ENCODE peak calls at places on chromosomes 12 and 14, in five cellular contexts. C is GM12878, R is SK-N-SH, X is HepG2, L is K562. W is an unnamed sample.

GRCh38 chr12:103301642-103302620 is 193.8 kb downstream of the C12orf42 start:
- DNase-seq in C (no peak), R (peak), X (no peak), L (no peak), W (no peak)

GRCh38 chr12:66066071-66066928 is 64.2 kb downstream of the LLPH start:
- DNase-seq in C (peak), R (no peak), X (peak), L (no peak), W (no peak)

GRCh38 chr12:55929306-55929791 is 1.6 kb upstream of the DGKA start:
- DNase-seq in C (peak), R (no peak), X (no peak), L (no peak), W (peak)

GRCh38 chr14:101127239-101127638 is 223.7 kb upstream of the RTL1 start:
- DNase-seq in C (no peak), R (peak), X (no peak), L (no peak), W (no peak)

GRCh38 chr14:97523936-97524335 is 726.8 kb downstream of the VRK1 start:
- DNase-seq in C (no peak), R (no peak), X (no peak), L (no peak), W (no peak)

GRCh38 chr14:104880584-104881210 is 15.6 kb downstream of the CEP170B start:
- DNase-seq in C (no peak), R (no peak), X (no peak), L (no peak), W (no peak)

GRCh38 chr12:47408171-47408871 is 297.5 kb downstream of the RPAP3 start:
- DNase-seq in C (peak), R (no peak), X (peak), L (no peak), W (no peak)

GRCh38 chr14:87866116-87866515 is 126.9 kb downstream of the GALC start:
- DNase-seq in C (no peak), R (no peak), X (no peak), L (no peak), W (no peak)

GRCh38 chr12:19846561-19846960 is 407.3 kb downstream of the AEBP2 start:
- DNase-seq in C (no peak), R (no peak), X (no peak), L (no peak), W (no peak)

GRCh38 chr12:83573676-83574075 is 887.0 kb downstream of the TMTC2 start:
- DNase-seq in C (no peak), R (no peak), X (no peak), L (no peak), W (no peak)

GRCh38 chr14:95156153-95156764 is 1.1 kb downstream of the DICER1 start:
- DNase-seq in C (no peak), R (no peak), X (no peak), L (no peak), W (no peak)

GRCh38 chr12:16027012-16027411 is 115.9 kb downstream of the DERA start:
- DNase-seq in C (no peak), R (no peak), X (no peak), L (no peak), W (no peak)

GRCh38 chr12:30286345-30286926 is 409.2 kb downstream of the IPO8 start:
- DNase-seq in C (no peak), R (peak), X (peak), L (no peak), W (no peak)

GRCh38 chr12:2098852-2099251 is 46.1 kb downstream of the CACNA1C start:
- DNase-seq in C (no peak), R (no peak), X (no peak), L (no peak), W (no peak)

GRCh38 chr12:79451365-79451764 is 239.4 kb downstream of the PAWR start:
- DNase-seq in C (no peak), R (no peak), X (no peak), L (no peak), W (no peak)

GRCh38 chr12:125645724-125646123 is 580.5 kb downstream of the AACS start:
- DNase-seq in C (no peak), R (no peak), X (no peak), L (no peak), W (no peak)

GRCh38 chr12:1056390-1056789 is 65.4 kb downstream of the ERC1 start:
- DNase-seq in C (no peak), R (no peak), X (no peak), L (no peak), W (no peak)

GRCh38 chr12:96054262-96054645 is 18.9 kb upstream of the LTA4H start:
- DNase-seq in C (no peak), R (no peak), X (no peak), L (no peak), W (no peak)

GRCh38 chr14:32722631-32723183 is 216.0 kb upstream of the NPAS3 start:
- DNase-seq in C (no peak), R (no peak), X (no peak), L (no peak), W (no peak)

GRCh38 chr12:115988193-115988592 is 289.3 kb downstream of the MED13L start:
- DNase-seq in C (no peak), R (no peak), X (no peak), L (no peak), W (no peak)

GRCh38 chr14:61147898-61148549 is 133.1 kb downstream of the TMEM30B start:
- DNase-seq in C (no peak), R (no peak), X (peak), L (no peak), W (no peak)

GRCh38 chr14:52111583-52111982 is 42.7 kb upstream of the NID2 start:
- DNase-seq in C (no peak), R (no peak), X (no peak), L (no peak), W (no peak)

GRCh38 chr14:39184628-39185255 is 9.7 kb downstream of the PNN start:
- DNase-seq in C (no peak), R (no peak), X (no peak), L (no peak), W (no peak)

GRCh38 chr12:113068312-113068935 is 11.9 kb downstream of the DTX1 start:
- DNase-seq in C (no peak), R (no peak), X (no peak), L (no peak), W (no peak)

GRCh38 chr12:52020539-52021336 is 14.0 kb downstream of the TAMALIN start:
- DNase-seq in C (no peak), R (peak), X (peak), L (peak), W (no peak)

GRCh38 chr12:66859751-66860440 is 181.0 kb upstream of the GRIP1 start:
- DNase-seq in C (no peak), R (no peak), X (no peak), L (no peak), W (no peak)

GRCh38 chr14:60563113-60563512 is 54.2 kb downstream of the SIX6 start:
- DNase-seq in C (no peak), R (no peak), X (no peak), L (no peak), W (no peak)

GRCh38 chr12:124862768-124863408 is 776 bp downstream of the SCARB1 start:
- DNase-seq in C (no peak), R (peak), X (no peak), L (no peak), W (no peak)

GRCh38 chr14:105876158-105876557 is 349.8 kb downstream of the TMEM121 start:
- DNase-seq in C (no peak), R (no peak), X (no peak), L (no peak), W (no peak)

GRCh38 chr12:47094804-47095203 is 15.0 kb upstream of the AMIGO2 start:
- DNase-seq in C (no peak), R (no peak), X (no peak), L (no peak), W (no peak)

GRCh38 chr14:65016461-65016860 is 29.8 kb downstream of the FNTB start:
- DNase-seq in C (no peak), R (no peak), X (no peak), L (no peak), W (no peak)

GRCh38 chr12:46886541-46887041 is 60.8 kb upstream of the SLC38A4 start:
- DNase-seq in C (no peak), R (no peak), X (peak), L (no peak), W (no peak)

GRCh38 chr12:19064713-19065112 is 64.8 kb upstream of the PLEKHA5 start:
- DNase-seq in C (no peak), R (no peak), X (no peak), L (no peak), W (no peak)

DNA sequence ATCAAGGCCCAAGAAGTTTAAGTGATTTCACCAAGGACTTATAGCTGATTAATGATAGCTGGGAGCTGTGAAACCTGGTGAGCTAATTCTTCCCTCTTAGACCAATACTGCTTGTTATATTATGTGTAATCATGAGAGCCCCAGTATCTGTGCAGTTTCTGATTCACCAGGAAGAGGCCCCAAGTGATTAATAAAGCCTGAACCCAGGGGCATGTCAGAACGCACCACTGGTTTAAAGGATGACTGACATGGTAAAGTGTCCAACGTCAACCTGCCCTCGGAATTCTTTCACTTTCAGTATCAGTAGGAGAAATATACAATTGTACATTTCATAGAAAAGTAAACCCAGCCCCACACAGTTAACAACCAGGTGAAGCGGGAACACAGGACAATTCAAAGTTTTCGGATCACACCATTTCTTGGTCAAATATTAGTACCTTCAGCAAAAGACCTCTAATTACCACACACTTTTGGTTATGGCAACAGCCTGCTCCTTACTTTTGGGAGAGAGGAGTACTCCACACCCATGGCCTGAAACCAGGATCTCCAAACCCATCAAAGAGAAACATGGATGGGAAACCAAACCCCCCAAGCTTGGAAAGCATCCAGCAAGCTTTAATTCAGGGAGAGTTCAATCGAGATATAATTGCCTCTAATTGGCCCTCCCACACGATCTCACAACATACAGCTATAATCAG is 28.5 kb downstream of the TMCC3 start:
- DNase-seq in C (peak), R (no peak), X (no peak), L (no peak), W (no peak)
- TF ChIP-seq GABPA in C (peak), R (no peak), X (no peak), L (no peak), W (no peak)

GRCh38 chr14:93122820-93123219 is 7.1 kb upstream of the ITPK1 start:
- DNase-seq in C (no peak), R (no peak), X (no peak), L (no peak), W (no peak)

GRCh38 chr14:93116676-93117200 is 1.0 kb upstream of the ITPK1 start:
- DNase-seq in C (no peak), R (no peak), X (no peak), L (no peak), W (no peak)

GRCh38 chr14:93126124-93126523 is 10.4 kb upstream of the ITPK1 start:
- DNase-seq in C (no peak), R (no peak), X (no peak), L (no peak), W (no peak)

GRCh38 chr14:93120522-93120921 is 4.8 kb upstream of the ITPK1 start:
- DNase-seq in C (no peak), R (no peak), X (no peak), L (no peak), W (peak)

DNA sequence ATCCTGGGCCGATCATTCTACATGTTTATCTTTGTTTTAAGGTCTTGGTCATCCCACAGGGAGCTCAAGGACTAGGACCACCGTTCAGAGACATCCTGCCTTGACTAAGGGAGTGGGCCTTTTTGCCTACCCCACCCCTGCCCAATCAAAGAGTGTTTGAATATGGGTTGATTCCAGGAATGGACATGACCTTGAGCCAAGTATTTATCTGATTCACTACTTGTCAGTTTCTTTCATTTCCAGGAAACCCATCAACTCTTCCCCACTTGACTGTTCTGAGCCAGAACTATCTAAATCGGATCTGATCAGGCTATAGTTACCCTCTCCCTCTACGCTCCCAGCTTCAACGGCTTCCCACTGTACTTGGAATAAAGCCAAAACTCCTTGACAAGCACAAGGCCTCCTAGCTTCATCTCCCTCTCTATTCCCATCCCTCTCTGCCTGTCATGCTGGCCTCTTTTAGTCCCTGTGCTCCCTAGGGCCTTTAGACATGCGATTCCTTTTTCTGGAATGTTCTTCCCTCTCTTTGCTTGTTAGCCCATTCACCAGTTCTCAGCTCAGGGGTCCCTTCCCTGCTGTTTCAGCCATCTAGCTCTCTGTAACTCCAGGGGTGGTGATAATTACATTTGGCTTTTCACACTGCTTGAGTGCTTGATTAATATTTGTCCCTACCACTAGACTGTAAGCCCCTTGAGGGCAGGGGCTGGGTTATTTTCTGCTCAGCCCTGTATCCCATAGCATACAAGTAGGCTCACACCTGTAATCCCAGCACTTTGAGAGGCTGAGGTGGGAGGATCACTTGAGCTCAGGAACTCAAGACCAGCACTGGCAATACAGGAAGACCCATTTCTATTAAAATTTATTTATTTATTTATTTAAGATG is 5.5 kb upstream of the ITPK1 start:
- DNase-seq in C (no peak), R (no peak), X (no peak), L (no peak), W (no peak)
- TF ChIP-seq REST in C (no peak), R (no peak), X (no peak), L (no peak), W (no peak)

GRCh38 chr14:75435473-75435872 is 7.7 kb downstream of the JDP2 start:
- DNase-seq in C (no peak), R (no peak), X (no peak), L (no peak), W (peak)
- H3K4me3 ChIP-seq in C (no peak), R (no peak), X (no peak), L (no peak), W (no peak)

GRCh38 chr14:70821916-70822705 is 12.8 kb upstream of the MAP3K9 start:
- DNase-seq in C (no peak), R (peak), X (no peak), L (peak), W (peak)
- TF ChIP-seq GABPA in C (no peak), R (no peak), X (no peak), L (no peak), W (no peak)

GRCh38 chr14:69263364-69263763 is 3.4 kb downstream of the GALNT16 start:
- DNase-seq in C (no peak), R (peak), X (no peak), L (no peak), W (no peak)
- TF ChIP-seq REST in C (no peak), R (no peak), X (no peak), L (no peak), W (no peak)

GRCh38 chr14:50612795-50613194 is 52.9 kb downstream of the ATL1 start:
- DNase-seq in C (no peak), R (no peak), X (no peak), L (no peak), W (no peak)
- H3K4me3 ChIP-seq in C (no peak), R (no peak), X (no peak), L (no peak), W (no peak)

W was measured in HL-60.